ENCODE peak calls at places on chromosomes 7 and 10, in eight cellular contexts. One of them, this sample, is unnamed.

GRCh38 chr10:7525314-7526016 is 114.6 kb upstream of the SFMBT2 start:
- DNase-seq in sigmoid colon: peak
- DNase-seq in HL-60: peak
- DNase-seq in epithelial cell of proximal tubule: peak
- DNase-seq in astrocyte: peak
- DNase-seq in tibial nerve: peak
- DNase-seq in IMR-90: peak
- DNase-seq in uterus: peak
- DNase-seq in this sample: peak

GRCh38 chr7:74619235-74619860 is 38.2 kb upstream of the GTF2I start:
- DNase-seq in epithelial cell of proximal tubule: no peak
- DNase-seq in HL-60: no peak
- DNase-seq in sigmoid colon: no peak
- DNase-seq in IMR-90: no peak
- DNase-seq in uterus: no peak
- DNase-seq in astrocyte: no peak
- DNase-seq in tibial nerve: no peak
- DNase-seq in this sample: no peak

GRCh38 chr7:64881461-64882287 is 21.4 kb upstream of the ZNF273 start:
- DNase-seq in uterus: no peak
- DNase-seq in astrocyte: no peak
- DNase-seq in tibial nerve: no peak
- DNase-seq in epithelial cell of proximal tubule: no peak
- DNase-seq in IMR-90: no peak
- DNase-seq in sigmoid colon: peak
- DNase-seq in HL-60: no peak
- DNase-seq in this sample: no peak

GRCh38 chr7:97845622-97846203 is 26.5 kb downstream of the ASNS start:
- DNase-seq in epithelial cell of proximal tubule: peak
- DNase-seq in uterus: no peak
- DNase-seq in tibial nerve: no peak
- DNase-seq in IMR-90: peak
- DNase-seq in sigmoid colon: no peak
- DNase-seq in HL-60: no peak
- DNase-seq in astrocyte: no peak
- DNase-seq in this sample: peak

GRCh38 chr10:35726850-35727249 is 84.8 kb upstream of the FZD8 start:
- DNase-seq in tibial nerve: no peak
- DNase-seq in sigmoid colon: no peak
- DNase-seq in uterus: no peak
- DNase-seq in HL-60: no peak
- DNase-seq in epithelial cell of proximal tubule: no peak
- DNase-seq in IMR-90: no peak
- DNase-seq in astrocyte: no peak
- DNase-seq in this sample: no peak

GRCh38 chr7:88347098-88347497 is 40.4 kb upstream of the STEAP4 start:
- DNase-seq in sigmoid colon: no peak
- DNase-seq in epithelial cell of proximal tubule: no peak
- DNase-seq in tibial nerve: no peak
- DNase-seq in HL-60: no peak
- DNase-seq in IMR-90: no peak
- DNase-seq in uterus: no peak
- DNase-seq in astrocyte: no peak
- DNase-seq in this sample: no peak

GRCh38 chr10:98340946-98341345 is 73.0 kb upstream of the LOXL4 start:
- DNase-seq in astrocyte: no peak
- DNase-seq in HL-60: no peak
- DNase-seq in epithelial cell of proximal tubule: no peak
- DNase-seq in sigmoid colon: no peak
- DNase-seq in tibial nerve: no peak
- DNase-seq in uterus: no peak
- DNase-seq in IMR-90: peak
- DNase-seq in this sample: peak

GRCh38 chr10:12088919-12089318 is 20.2 kb downstream of the DHTKD1 start:
- DNase-seq in sigmoid colon: no peak
- DNase-seq in HL-60: no peak
- DNase-seq in epithelial cell of proximal tubule: no peak
- DNase-seq in IMR-90: no peak
- DNase-seq in tibial nerve: no peak
- DNase-seq in astrocyte: no peak
- DNase-seq in uterus: no peak
- DNase-seq in this sample: no peak

GRCh38 chr10:66714741-66715140 is 211.1 kb upstream of the LRRTM3 start:
- DNase-seq in sigmoid colon: no peak
- DNase-seq in uterus: no peak
- DNase-seq in epithelial cell of proximal tubule: no peak
- DNase-seq in IMR-90: peak
- DNase-seq in HL-60: no peak
- DNase-seq in tibial nerve: no peak
- DNase-seq in astrocyte: peak
- DNase-seq in this sample: peak

GRCh38 chr7:127886248-127886647 is 145.0 kb downstream of the LRRC4 start:
- DNase-seq in IMR-90: peak
- DNase-seq in tibial nerve: no peak
- DNase-seq in uterus: no peak
- DNase-seq in epithelial cell of proximal tubule: no peak
- DNase-seq in astrocyte: no peak
- DNase-seq in HL-60: no peak
- DNase-seq in sigmoid colon: no peak
- DNase-seq in this sample: no peak

GRCh38 chr7:135281363-135281949 is 47.8 kb downstream of the STRA8 start:
- DNase-seq in astrocyte: peak
- DNase-seq in sigmoid colon: peak
- DNase-seq in epithelial cell of proximal tubule: peak
- DNase-seq in tibial nerve: peak
- DNase-seq in IMR-90: peak
- DNase-seq in uterus: peak
- DNase-seq in HL-60: peak
- DNase-seq in this sample: peak

GRCh38 chr10:96377816-96378294 is 19.1 kb upstream of the OPALIN start:
- DNase-seq in epithelial cell of proximal tubule: no peak
- DNase-seq in uterus: peak
- DNase-seq in astrocyte: no peak
- DNase-seq in HL-60: no peak
- DNase-seq in tibial nerve: no peak
- DNase-seq in sigmoid colon: peak
- DNase-seq in IMR-90: no peak
- DNase-seq in this sample: peak

GRCh38 chr10:96374985-96375830 is 16.4 kb upstream of the OPALIN start:
- DNase-seq in astrocyte: peak
- DNase-seq in IMR-90: peak
- DNase-seq in epithelial cell of proximal tubule: peak
- DNase-seq in HL-60: peak
- DNase-seq in uterus: peak
- DNase-seq in tibial nerve: peak
- DNase-seq in sigmoid colon: peak
- DNase-seq in this sample: peak

GRCh38 chr10:96374004-96374403 is 15.2 kb upstream of the OPALIN start:
- DNase-seq in sigmoid colon: no peak
- DNase-seq in IMR-90: no peak
- DNase-seq in uterus: no peak
- DNase-seq in HL-60: no peak
- DNase-seq in epithelial cell of proximal tubule: no peak
- DNase-seq in tibial nerve: no peak
- DNase-seq in astrocyte: no peak
- DNase-seq in this sample: no peak

GRCh38 chr10:96376483-96376882 is 17.7 kb upstream of the OPALIN start:
- DNase-seq in uterus: no peak
- DNase-seq in tibial nerve: no peak
- DNase-seq in IMR-90: no peak
- DNase-seq in epithelial cell of proximal tubule: no peak
- DNase-seq in astrocyte: no peak
- DNase-seq in sigmoid colon: no peak
- DNase-seq in HL-60: no peak
- DNase-seq in this sample: no peak

GRCh38 chr10:96374639-96374984 is 15.8 kb upstream of the OPALIN start:
- DNase-seq in IMR-90: no peak
- DNase-seq in sigmoid colon: no peak
- DNase-seq in HL-60: no peak
- DNase-seq in epithelial cell of proximal tubule: no peak
- DNase-seq in uterus: no peak
- DNase-seq in tibial nerve: no peak
- DNase-seq in astrocyte: no peak
- DNase-seq in this sample: no peak
- H3K4me3 ChIP-seq in IMR-90: no peak
- H3K4me3 ChIP-seq in sigmoid colon: peak
- H3K4me3 ChIP-seq in HL-60: peak
- H3K4me3 ChIP-seq in epithelial cell of proximal tubule: peak
- H3K4me3 ChIP-seq in uterus: no peak
- H3K4me3 ChIP-seq in tibial nerve: no peak
- H3K4me3 ChIP-seq in astrocyte: peak
- H3K4me3 ChIP-seq in this sample: peak

DNA sequence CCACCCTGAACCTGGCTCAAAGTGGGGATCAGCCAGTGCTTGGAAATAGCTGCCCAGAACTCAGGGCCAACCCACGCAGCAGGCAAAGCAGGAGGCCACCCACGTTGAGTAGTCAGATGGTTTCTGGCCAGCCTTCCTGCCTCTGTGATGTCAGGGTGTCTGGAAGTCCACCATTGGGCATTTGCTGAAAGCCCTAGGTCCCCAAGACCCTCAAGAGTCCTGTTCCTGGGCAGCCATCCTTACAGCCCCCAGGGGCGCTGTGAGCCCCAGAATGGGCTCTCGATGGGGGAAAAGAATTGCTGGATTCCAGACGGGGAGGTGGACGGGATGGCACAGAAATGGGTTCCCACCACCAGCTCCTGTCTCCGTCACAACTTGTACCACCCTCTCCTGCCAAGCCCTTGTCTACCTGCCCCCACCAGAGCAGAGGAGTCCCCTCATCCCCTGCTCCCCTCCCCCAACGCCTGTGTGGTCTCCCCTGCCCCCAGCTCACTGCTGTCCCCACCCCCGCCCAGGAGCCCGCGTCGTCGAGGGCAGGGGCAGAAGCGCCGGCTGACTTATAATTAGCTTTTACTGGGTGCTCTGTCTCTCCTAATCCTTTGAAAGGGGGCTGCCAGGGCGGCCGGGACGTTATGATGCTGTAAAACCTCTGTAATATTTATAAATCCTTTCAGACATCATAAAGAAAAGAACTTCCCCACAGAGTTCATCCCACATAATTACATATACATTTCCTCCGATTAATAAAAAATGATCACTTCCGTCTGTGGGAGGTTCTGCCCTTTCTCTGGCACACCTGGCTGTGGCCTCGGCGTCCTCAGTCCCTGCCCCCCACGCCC is 3.8 kb downstream of the MYL10 start:
- DNase-seq in uterus: no peak
- DNase-seq in sigmoid colon: no peak
- DNase-seq in HL-60: no peak
- DNase-seq in epithelial cell of proximal tubule: no peak
- DNase-seq in tibial nerve: no peak
- DNase-seq in IMR-90: peak
- DNase-seq in astrocyte: peak
- DNase-seq in this sample: peak
- TF ChIP-seq CTCF in uterus: no peak
- TF ChIP-seq CTCF in sigmoid colon: no peak
- TF ChIP-seq CTCF in HL-60: no peak
- TF ChIP-seq CTCF in epithelial cell of proximal tubule: peak
- TF ChIP-seq CTCF in tibial nerve: no peak
- TF ChIP-seq CTCF in IMR-90: no peak
- TF ChIP-seq CTCF in astrocyte: peak
- TF ChIP-seq CTCF in this sample: peak

DNA sequence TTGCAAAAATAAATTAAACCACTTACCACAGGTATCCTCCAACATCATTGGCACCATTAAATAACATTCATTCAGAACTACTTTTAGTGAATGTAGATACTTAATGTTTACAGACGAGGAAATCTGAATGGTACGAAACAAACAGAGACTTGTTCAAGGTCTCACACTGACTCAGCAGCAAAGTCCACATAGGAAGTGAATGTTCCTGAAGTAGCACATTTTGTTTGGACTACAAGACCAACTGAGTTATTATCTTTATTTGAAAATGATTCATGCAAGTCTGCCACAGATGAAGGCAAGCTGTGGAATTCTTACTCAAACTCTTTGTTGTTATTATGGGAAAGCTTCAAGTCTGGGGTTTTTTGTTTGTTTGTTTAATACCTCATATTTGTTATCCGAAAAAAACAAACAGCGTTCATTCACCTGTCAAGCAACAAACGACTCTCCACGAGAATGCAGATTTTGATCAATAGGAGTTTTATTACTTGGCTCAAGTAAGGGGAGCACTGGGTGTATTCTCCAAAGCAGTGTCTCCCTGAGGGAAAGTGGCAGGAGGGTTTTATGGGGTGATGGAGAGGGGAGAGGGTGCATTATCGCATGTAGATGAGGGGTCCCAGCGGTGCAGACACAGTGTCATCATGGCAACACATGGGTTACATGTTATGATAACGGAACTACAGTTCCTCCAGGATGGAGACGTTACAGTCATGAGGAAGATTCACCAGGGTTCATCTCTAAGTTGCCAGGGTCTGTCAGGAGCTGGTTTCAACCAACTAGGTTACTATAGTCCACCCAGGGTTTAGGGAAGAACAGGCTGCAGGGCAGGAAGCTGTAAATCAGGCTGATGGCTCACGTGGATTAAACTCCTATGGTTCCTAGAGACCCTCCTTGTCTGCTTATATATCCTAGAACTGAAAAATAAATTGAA is 147.7 kb upstream of the AKR1E2 start:
- DNase-seq in sigmoid colon: no peak
- DNase-seq in IMR-90: peak
- DNase-seq in uterus: peak
- DNase-seq in epithelial cell of proximal tubule: no peak
- DNase-seq in astrocyte: peak
- DNase-seq in HL-60: no peak
- DNase-seq in tibial nerve: no peak
- DNase-seq in this sample: peak
- H3K4me3 ChIP-seq in sigmoid colon: no peak
- H3K4me3 ChIP-seq in IMR-90: no peak
- H3K4me3 ChIP-seq in uterus: no peak
- H3K4me3 ChIP-seq in epithelial cell of proximal tubule: no peak
- H3K4me3 ChIP-seq in astrocyte: peak
- H3K4me3 ChIP-seq in HL-60: no peak
- H3K4me3 ChIP-seq in tibial nerve: no peak
- H3K4me3 ChIP-seq in this sample: no peak

GRCh38 chr10:685613-686012 is 3.9 kb downstream of the DIP2C start:
- DNase-seq in sigmoid colon: no peak
- DNase-seq in uterus: no peak
- DNase-seq in tibial nerve: no peak
- DNase-seq in epithelial cell of proximal tubule: no peak
- DNase-seq in astrocyte: no peak
- DNase-seq in IMR-90: no peak
- DNase-seq in HL-60: no peak
- DNase-seq in this sample: no peak

GRCh38 chr10:686155-686931 is 3.1 kb downstream of the DIP2C start:
- DNase-seq in uterus: no peak
- DNase-seq in tibial nerve: no peak
- DNase-seq in epithelial cell of proximal tubule: no peak
- DNase-seq in astrocyte: no peak
- DNase-seq in sigmoid colon: no peak
- DNase-seq in IMR-90: no peak
- DNase-seq in HL-60: no peak
- DNase-seq in this sample: no peak

GRCh38 chr10:681670-682318 is 7.7 kb downstream of the DIP2C start:
- DNase-seq in HL-60: no peak
- DNase-seq in sigmoid colon: no peak
- DNase-seq in IMR-90: peak
- DNase-seq in uterus: no peak
- DNase-seq in astrocyte: no peak
- DNase-seq in epithelial cell of proximal tubule: peak
- DNase-seq in tibial nerve: no peak
- DNase-seq in this sample: peak

GRCh38 chr10:682931-683447 is 6.5 kb downstream of the DIP2C start:
- DNase-seq in epithelial cell of proximal tubule: no peak
- DNase-seq in astrocyte: no peak
- DNase-seq in sigmoid colon: no peak
- DNase-seq in tibial nerve: no peak
- DNase-seq in IMR-90: no peak
- DNase-seq in HL-60: no peak
- DNase-seq in uterus: no peak
- DNase-seq in this sample: no peak

GRCh38 chr10:683448-684071 is 5.9 kb downstream of the DIP2C start:
- DNase-seq in astrocyte: peak
- DNase-seq in IMR-90: peak
- DNase-seq in HL-60: no peak
- DNase-seq in epithelial cell of proximal tubule: peak
- DNase-seq in uterus: peak
- DNase-seq in tibial nerve: no peak
- DNase-seq in sigmoid colon: peak
- DNase-seq in this sample: peak
- TF ChIP-seq CTCF in astrocyte: no peak
- TF ChIP-seq CTCF in IMR-90: peak
- TF ChIP-seq CTCF in HL-60: no peak
- TF ChIP-seq CTCF in epithelial cell of proximal tubule: peak
- TF ChIP-seq CTCF in uterus: no peak
- TF ChIP-seq CTCF in tibial nerve: no peak
- TF ChIP-seq CTCF in sigmoid colon: no peak
- TF ChIP-seq CTCF in this sample: peak